ENCODE peak calls at places on chromosomes 7 and 10, in six cellular contexts. One of them, this sample, is unnamed.
A peak's percentile ranks its signal among the peaks of the same experiment; 100 is the strongest.

GRCh38 chr10:70315815-70316214 is 32.0 kb upstream of the NPFFR1 start:
- DNase-seq in IMR-90: no peak
- DNase-seq in neuronal stem cell: no peak
- DNase-seq in H1: no peak
- DNase-seq in H9: no peak
- DNase-seq in mesenchymal stem cell: no peak
- DNase-seq in this sample: peak; percentile 13

GRCh38 chr10:61487506-61487905 is 34.3 kb upstream of the TMEM26 start:
- DNase-seq in IMR-90: peak; percentile 58
- DNase-seq in neuronal stem cell: no peak
- DNase-seq in H1: no peak
- DNase-seq in H9: no peak
- DNase-seq in mesenchymal stem cell: peak; percentile 45
- DNase-seq in this sample: peak; percentile 62

GRCh38 chr7:94003446-94004023 is 620 bp downstream of the BET1 start:
- DNase-seq in IMR-90: peak; percentile 22
- DNase-seq in neuronal stem cell: no peak
- DNase-seq in H1: no peak
- DNase-seq in H9: no peak
- DNase-seq in mesenchymal stem cell: peak; percentile 63
- DNase-seq in this sample: peak; percentile 37

GRCh38 chr7:144720139-144720538 is 115.7 kb downstream of the TPK1 start:
- DNase-seq in IMR-90: no peak
- DNase-seq in neuronal stem cell: no peak
- DNase-seq in H1: no peak
- DNase-seq in H9: peak; percentile 57
- DNase-seq in mesenchymal stem cell: no peak
- DNase-seq in this sample: peak; percentile 90

GRCh38 chr7:157521752-157522151 is 184.9 kb downstream of the DNAJB6 start:
- DNase-seq in IMR-90: no peak
- DNase-seq in neuronal stem cell: no peak
- DNase-seq in H1: no peak
- DNase-seq in H9: peak; percentile 16
- DNase-seq in mesenchymal stem cell: no peak
- DNase-seq in this sample: no peak

GRCh38 chr7:42883950-42884349 is 27.9 kb downstream of the C7orf25 start:
- DNase-seq in IMR-90: peak; percentile 22
- DNase-seq in neuronal stem cell: no peak
- DNase-seq in H1: no peak
- DNase-seq in H9: peak; percentile 57
- DNase-seq in mesenchymal stem cell: no peak
- DNase-seq in this sample: peak; percentile 2

GRCh38 chr10:48800283-48800675 is 115.6 kb downstream of the WDFY4 start:
- DNase-seq in IMR-90: no peak
- DNase-seq in neuronal stem cell: no peak
- DNase-seq in H1: no peak
- DNase-seq in H9: no peak
- DNase-seq in mesenchymal stem cell: no peak
- DNase-seq in this sample: peak; percentile 3

GRCh38 chr7:152074673-152075072 is 49.2 kb downstream of the GALNT11 start:
- DNase-seq in IMR-90: no peak
- DNase-seq in neuronal stem cell: no peak
- DNase-seq in H1: no peak
- DNase-seq in H9: peak; percentile 31
- DNase-seq in mesenchymal stem cell: no peak
- DNase-seq in this sample: peak; percentile 48

GRCh38 chr10:127059314-127059713 is 137.1 kb downstream of the INSYN2A start:
- DNase-seq in IMR-90: no peak
- DNase-seq in neuronal stem cell: no peak
- DNase-seq in H1: no peak
- DNase-seq in H9: no peak
- DNase-seq in mesenchymal stem cell: no peak
- DNase-seq in this sample: no peak

GRCh38 chr7:157409753-157410727 is 73.2 kb downstream of the DNAJB6 start:
- DNase-seq in IMR-90: no peak
- DNase-seq in neuronal stem cell: no peak
- DNase-seq in H1: no peak
- DNase-seq in H9: peak; percentile 45
- DNase-seq in mesenchymal stem cell: no peak
- DNase-seq in this sample: no peak

GRCh38 chr10:82961864-82962263 is 1086.9 kb downstream of the NRG3 start:
- DNase-seq in IMR-90: no peak
- DNase-seq in neuronal stem cell: no peak
- DNase-seq in H1: no peak
- DNase-seq in H9: no peak
- DNase-seq in mesenchymal stem cell: no peak
- DNase-seq in this sample: no peak

GRCh38 chr10:10366836-10367235 is 650.8 kb upstream of the CELF2 start:
- DNase-seq in IMR-90: no peak
- DNase-seq in neuronal stem cell: no peak
- DNase-seq in H1: no peak
- DNase-seq in H9: no peak
- DNase-seq in mesenchymal stem cell: no peak
- DNase-seq in this sample: no peak

GRCh38 chr7:35605760-35606159 is 89.2 kb downstream of the HERPUD2 start:
- DNase-seq in IMR-90: peak; percentile 82
- DNase-seq in neuronal stem cell: no peak
- DNase-seq in H1: no peak
- DNase-seq in H9: no peak
- DNase-seq in mesenchymal stem cell: peak; percentile 88
- DNase-seq in this sample: no peak

GRCh38 chr10:112779025-112779765 is 170.9 kb upstream of the TCF7L2 start:
- DNase-seq in IMR-90: no peak
- DNase-seq in neuronal stem cell: no peak
- DNase-seq in H1: no peak
- DNase-seq in H9: no peak
- DNase-seq in mesenchymal stem cell: peak; percentile 36
- DNase-seq in this sample: no peak

GRCh38 chr7:21946228-21946709 is 570 bp upstream of the CDCA7L start:
- DNase-seq in IMR-90: no peak
- DNase-seq in neuronal stem cell: no peak
- DNase-seq in H1: no peak
- DNase-seq in H9: no peak
- DNase-seq in mesenchymal stem cell: no peak
- DNase-seq in this sample: peak; percentile 58

GRCh38 chr7:83976302-83976701 is 218.3 kb downstream of the SEMA3A start:
- DNase-seq in IMR-90: peak; percentile 44
- DNase-seq in neuronal stem cell: peak; percentile 11
- DNase-seq in H1: no peak
- DNase-seq in H9: no peak
- DNase-seq in mesenchymal stem cell: peak; percentile 48
- DNase-seq in this sample: no peak

GRCh38 chr7:74030861-74031260 is 2.9 kb downstream of the ELN start:
- DNase-seq in IMR-90: no peak
- DNase-seq in neuronal stem cell: no peak
- DNase-seq in H1: no peak
- DNase-seq in H9: no peak
- DNase-seq in mesenchymal stem cell: no peak
- DNase-seq in this sample: no peak

GRCh38 chr10:104337985-104338735 is at the start of gene ITPRIP:
- DNase-seq in IMR-90: peak; percentile 87
- DNase-seq in neuronal stem cell: peak; percentile 73
- DNase-seq in H1: no peak
- DNase-seq in H9: peak; percentile 68
- DNase-seq in mesenchymal stem cell: peak; percentile 90
- DNase-seq in this sample: no peak

GRCh38 chr7:48244902-48245301 is 73.6 kb downstream of the ABCA13 start:
- DNase-seq in IMR-90: peak; percentile 49
- DNase-seq in neuronal stem cell: no peak
- DNase-seq in H1: no peak
- DNase-seq in H9: no peak
- DNase-seq in mesenchymal stem cell: no peak
- DNase-seq in this sample: no peak

GRCh38 chr7:80659120-80660055 is 20.9 kb downstream of the CD36 start:
- DNase-seq in IMR-90: peak; percentile 62
- DNase-seq in neuronal stem cell: no peak
- DNase-seq in H1: no peak
- DNase-seq in H9: no peak
- DNase-seq in mesenchymal stem cell: peak; percentile 38
- DNase-seq in this sample: peak; percentile 76

GRCh38 chr7:150340024-150340749 is 1.2 kb downstream of the RARRES2 start:
- DNase-seq in IMR-90: peak; percentile 42
- DNase-seq in neuronal stem cell: no peak
- DNase-seq in H1: no peak
- DNase-seq in H9: no peak
- DNase-seq in mesenchymal stem cell: peak; percentile 50
- DNase-seq in this sample: peak; percentile 47

GRCh38 chr10:19204239-19204917 is 155.8 kb downstream of the MALRD1 start:
- DNase-seq in IMR-90: peak; percentile 17
- DNase-seq in neuronal stem cell: no peak
- DNase-seq in H1: no peak
- DNase-seq in H9: no peak
- DNase-seq in mesenchymal stem cell: no peak
- DNase-seq in this sample: no peak

GRCh38 chr10:128898133-128898915 is 568.7 kb upstream of the MGMT start:
- DNase-seq in IMR-90: no peak
- DNase-seq in neuronal stem cell: no peak
- DNase-seq in H1: no peak
- DNase-seq in H9: no peak
- DNase-seq in mesenchymal stem cell: no peak
- DNase-seq in this sample: no peak

GRCh38 chr7:143393267-143394041 is 12.3 kb downstream of the ZYX start:
- DNase-seq in IMR-90: peak; percentile 45
- DNase-seq in neuronal stem cell: no peak
- DNase-seq in H1: no peak
- DNase-seq in H9: peak; percentile 24
- DNase-seq in mesenchymal stem cell: no peak
- DNase-seq in this sample: no peak

GRCh38 chr10:3154661-3155060 is 17.9 kb downstream of the PITRM1 start:
- DNase-seq in IMR-90: no peak
- DNase-seq in neuronal stem cell: no peak
- DNase-seq in H1: no peak
- DNase-seq in H9: no peak
- DNase-seq in mesenchymal stem cell: no peak
- DNase-seq in this sample: no peak

GRCh38 chr10:68954904-68955303 is 1.1 kb upstream of the DDX21 start:
- DNase-seq in IMR-90: no peak
- DNase-seq in neuronal stem cell: no peak
- DNase-seq in H1: no peak
- DNase-seq in H9: no peak
- DNase-seq in mesenchymal stem cell: no peak
- DNase-seq in this sample: no peak

GRCh38 chr10:18868919-18869318 is 179.7 kb upstream of the MALRD1 start:
- DNase-seq in IMR-90: no peak
- DNase-seq in neuronal stem cell: no peak
- DNase-seq in H1: no peak
- DNase-seq in H9: no peak
- DNase-seq in mesenchymal stem cell: no peak
- DNase-seq in this sample: no peak

GRCh38 chr10:102595914-102596313 is 48.4 kb upstream of the TRIM8 start:
- DNase-seq in IMR-90: no peak
- DNase-seq in neuronal stem cell: no peak
- DNase-seq in H1: no peak
- DNase-seq in H9: peak; percentile 71
- DNase-seq in mesenchymal stem cell: no peak
- DNase-seq in this sample: no peak

GRCh38 chr10:102597131-102597891 is 47.0 kb upstream of the TRIM8 start:
- DNase-seq in IMR-90: no peak
- DNase-seq in neuronal stem cell: no peak
- DNase-seq in H1: no peak
- DNase-seq in H9: no peak
- DNase-seq in mesenchymal stem cell: no peak
- DNase-seq in this sample: no peak

GRCh38 chr10:102596506-102596971 is 47.7 kb upstream of the TRIM8 start:
- DNase-seq in IMR-90: peak; percentile 62
- DNase-seq in neuronal stem cell: peak; percentile 38
- DNase-seq in H1: no peak
- DNase-seq in H9: peak; percentile 81
- DNase-seq in mesenchymal stem cell: peak; percentile 64
- DNase-seq in this sample: peak; percentile 55

GRCh38 chr10:102593804-102594079 is 50.5 kb upstream of the TRIM8 start:
- DNase-seq in IMR-90: no peak
- DNase-seq in neuronal stem cell: no peak
- DNase-seq in H1: no peak
- DNase-seq in H9: no peak
- DNase-seq in mesenchymal stem cell: no peak
- DNase-seq in this sample: no peak

GRCh38 chr10:102595293-102595692 is 49.0 kb upstream of the TRIM8 start:
- DNase-seq in IMR-90: no peak
- DNase-seq in neuronal stem cell: no peak
- DNase-seq in H1: no peak
- DNase-seq in H9: no peak
- DNase-seq in mesenchymal stem cell: no peak
- DNase-seq in this sample: no peak
- H4K91ac ChIP-seq in IMR-90: no peak overlapping the region
- H4K91ac ChIP-seq in neuronal stem cell: no peak overlapping the region
- H4K91ac ChIP-seq in H1: no peak overlapping the region
- H4K91ac ChIP-seq in H9: no peak overlapping the region
- H4K91ac ChIP-seq in mesenchymal stem cell: no peak overlapping the region
- H4K91ac ChIP-seq in this sample: no peak overlapping the region

GRCh38 chr10:110500515-110500905 is 2.8 kb downstream of the DUSP5 start:
- DNase-seq in IMR-90: peak; percentile 81
- DNase-seq in neuronal stem cell: no peak
- DNase-seq in H1: no peak
- DNase-seq in H9: no peak
- DNase-seq in mesenchymal stem cell: peak; percentile 94
- DNase-seq in this sample: peak; percentile 50
- H2BK5ac ChIP-seq in IMR-90: peak overlapping the region; percentile 85
- H2BK5ac ChIP-seq in neuronal stem cell: no peak overlapping the region
- H2BK5ac ChIP-seq in H1: no peak overlapping the region
- H2BK5ac ChIP-seq in H9: no peak overlapping the region
- H2BK5ac ChIP-seq in mesenchymal stem cell: peak overlapping the region; percentile 9
- H2BK5ac ChIP-seq in this sample: peak overlapping the region; percentile 54

GRCh38 chr7:27962250-27962649 is 218.3 kb downstream of the JAZF1 start:
- DNase-seq in IMR-90: peak; percentile 55
- DNase-seq in neuronal stem cell: no peak
- DNase-seq in H1: no peak
- DNase-seq in H9: no peak
- DNase-seq in mesenchymal stem cell: peak; percentile 22
- DNase-seq in this sample: no peak

GRCh38 chr7:27965650-27966049 is 214.9 kb downstream of the JAZF1 start:
- DNase-seq in IMR-90: peak; percentile 7
- DNase-seq in neuronal stem cell: no peak
- DNase-seq in H1: no peak
- DNase-seq in H9: no peak
- DNase-seq in mesenchymal stem cell: no peak
- DNase-seq in this sample: no peak

GRCh38 chr7:27967639-27968038 is 213.0 kb downstream of the JAZF1 start:
- DNase-seq in IMR-90: no peak
- DNase-seq in neuronal stem cell: no peak
- DNase-seq in H1: no peak
- DNase-seq in H9: no peak
- DNase-seq in mesenchymal stem cell: no peak
- DNase-seq in this sample: no peak

GRCh38 chr7:27964840-27965239 is 215.8 kb downstream of the JAZF1 start:
- DNase-seq in IMR-90: no peak
- DNase-seq in neuronal stem cell: no peak
- DNase-seq in H1: no peak
- DNase-seq in H9: no peak
- DNase-seq in mesenchymal stem cell: no peak
- DNase-seq in this sample: no peak

GRCh38 chr7:27966219-27966780 is 214.3 kb downstream of the JAZF1 start:
- DNase-seq in IMR-90: no peak
- DNase-seq in neuronal stem cell: no peak
- DNase-seq in H1: no peak
- DNase-seq in H9: no peak
- DNase-seq in mesenchymal stem cell: no peak
- DNase-seq in this sample: no peak
- H4K91ac ChIP-seq in IMR-90: no peak overlapping the region
- H4K91ac ChIP-seq in neuronal stem cell: no peak overlapping the region
- H4K91ac ChIP-seq in H1: no peak overlapping the region
- H4K91ac ChIP-seq in H9: no peak overlapping the region
- H4K91ac ChIP-seq in mesenchymal stem cell: no peak overlapping the region
- H4K91ac ChIP-seq in this sample: no peak overlapping the region

GRCh38 chr10:114290038-114290437 is 51.0 kb downstream of the VWA2 start:
- DNase-seq in IMR-90: no peak
- DNase-seq in neuronal stem cell: no peak
- DNase-seq in H1: no peak
- DNase-seq in H9: no peak
- DNase-seq in mesenchymal stem cell: no peak
- DNase-seq in this sample: no peak
- H2BK5ac ChIP-seq in IMR-90: no peak overlapping the region
- H2BK5ac ChIP-seq in neuronal stem cell: no peak overlapping the region
- H2BK5ac ChIP-seq in H1: no peak overlapping the region
- H2BK5ac ChIP-seq in H9: no peak overlapping the region
- H2BK5ac ChIP-seq in mesenchymal stem cell: no peak overlapping the region
- H2BK5ac ChIP-seq in this sample: no peak overlapping the region

This sample was measured in trophoblast cell.